ENCODE peak calls at places on chromosomes 7 and 10, in eight cellular contexts. J is anterior cingulate cortex, Y is NCI-H2081, D is neural progenitor cell, K is cardiac fibroblast, I is Caki2, A is GM03348, S is SK-N-MC. N is an unnamed sample.

GRCh38 chr7:108385834-108386422 is 70.3 kb downstream of the NRCAM start:
- DNase-seq in Y (no peak), D (no peak), K (no peak), S (no peak), A (no peak), J (no peak), I (no peak), N (no peak)

GRCh38 chr10:18312385-18313145 is 172.3 kb downstream of the CACNB2 start:
- DNase-seq in I (peak), Y (peak), J (no peak), K (peak), A (peak), D (peak), S (no peak), N (peak)

GRCh38 chr10:119079572-119080520 is 771 bp downstream of the EIF3A start:
- DNase-seq in A (peak), S (no peak), I (peak), K (peak), J (peak), Y (peak), D (peak), N (peak)

GRCh38 chr10:86663576-86664369 is 4.5 kb upstream of the LDB3 start:
- DNase-seq in K (no peak), D (no peak), Y (no peak), J (no peak), I (no peak), S (no peak), A (no peak), N (no peak)

GRCh38 chr10:106947643-106948042 is 216.9 kb downstream of the SORCS1 start:
- DNase-seq in Y (no peak), J (no peak), A (no peak), I (no peak), D (no peak), S (no peak), K (no peak), N (no peak)

GRCh38 chr10:6019010-6019782 is 41.9 kb upstream of the IL15RA start:
- DNase-seq in I (no peak), Y (no peak), D (no peak), A (no peak), J (no peak), S (no peak), K (no peak), N (no peak)

GRCh38 chr7:121761399-121761798 is 111.6 kb upstream of the PTPRZ1 start:
- DNase-seq in S (no peak), D (no peak), K (peak), I (no peak), A (no peak), Y (no peak), J (no peak), N (no peak)

GRCh38 chr7:100162874-100163533 is 4.5 kb upstream of the TRAPPC14 start:
- DNase-seq in J (no peak), I (no peak), K (no peak), S (no peak), A (no peak), D (no peak), Y (no peak), N (no peak)

GRCh38 chr10:71515531-71516172 is 118.9 kb downstream of the CDH23 start:
- DNase-seq in Y (no peak), I (no peak), A (no peak), D (no peak), S (no peak), J (no peak), K (no peak), N (no peak)

GRCh38 chr10:29733323-29733722 is 98.6 kb upstream of the SVIL start:
- DNase-seq in A (no peak), Y (no peak), J (no peak), K (no peak), I (peak), S (no peak), D (no peak), N (no peak)

GRCh38 chr10:32459072-32459703 is 13.2 kb downstream of the CCDC7 start:
- DNase-seq in D (no peak), K (no peak), I (no peak), A (no peak), J (no peak), S (no peak), Y (no peak), N (no peak)

GRCh38 chr7:56609852-56610355 is 493.7 kb upstream of the NUPR2 start:
- DNase-seq in J (no peak), K (no peak), Y (no peak), I (no peak), S (no peak), A (no peak), D (no peak), N (no peak)

GRCh38 chr7:157476201-157476600 is 139.4 kb downstream of the DNAJB6 start:
- DNase-seq in S (no peak), K (no peak), D (no peak), Y (no peak), J (no peak), A (no peak), I (no peak), N (no peak)

GRCh38 chr7:141072548-141073172 is 1.2 kb upstream of the TMEM178B start:
- DNase-seq in I (peak), Y (peak), J (peak), S (no peak), D (peak), A (peak), K (peak), N (peak)

GRCh38 chr7:32215697-32216096 is 145.5 kb upstream of the PDE1C start:
- DNase-seq in J (no peak), I (no peak), A (no peak), Y (no peak), D (no peak), S (no peak), K (no peak), N (no peak)

GRCh38 chr10:133378251-133379096 is 588 bp upstream of the PAOX start:
- DNase-seq in S (no peak), I (peak), Y (peak), J (peak), D (peak), K (peak), A (peak), N (peak)

GRCh38 chr7:44142028-44142427 is 896 bp upstream of the MYL7 start:
- DNase-seq in K (no peak), S (no peak), A (no peak), Y (no peak), D (no peak), I (no peak), J (no peak), N (no peak)